ENCODE peak calls at places on chromosomes 7 and 10, in eight cellular contexts. P, N, B, T, R, H, Y and M are unnamed samples.

GRCh38 chr10:22026287-22026686 is 22.8 kb upstream of the DNAJC1 start:
- DNase-seq in B (no peak), P (no peak), H (no peak), T (no peak), N (no peak), Y (no peak), R (no peak), M (no peak)

GRCh38 chr7:7709263-7709662 is 9.1 kb downstream of the RPA3 start:
- DNase-seq in R (no peak), Y (no peak), B (no peak), T (no peak), H (no peak), N (no peak), P (no peak), M (no peak)

GRCh38 chr10:28332699-28333098 is 29.8 kb upstream of the MPP7 start:
- DNase-seq in Y (no peak), R (no peak), H (no peak), B (no peak), P (no peak), T (no peak), N (no peak), M (no peak)

GRCh38 chr10:5073659-5074058 is 20.6 kb upstream of the AKR1C3 start:
- DNase-seq in Y (no peak), P (no peak), T (no peak), B (no peak), N (no peak), H (no peak), R (no peak), M (no peak)

GRCh38 chr10:123997013-123997412 is 96.4 kb downstream of the CHST15 start:
- DNase-seq in P (no peak), N (no peak), T (no peak), H (no peak), B (no peak), R (no peak), Y (no peak), M (no peak)

GRCh38 chr7:78620931-78621330 is 822.4 kb downstream of the PHTF2 start:
- DNase-seq in N (no peak), T (no peak), R (no peak), B (no peak), Y (no peak), H (no peak), P (no peak), M (no peak)

GRCh38 chr7:69656890-69657289 is 58.6 kb downstream of the AUTS2 start:
- DNase-seq in N (peak), P (no peak), R (no peak), H (peak), B (no peak), T (no peak), Y (no peak), M (no peak)

GRCh38 chr7:106345421-106346166 is 60.8 kb upstream of the NAMPT start:
- DNase-seq in T (no peak), H (no peak), B (peak), Y (no peak), N (no peak), P (no peak), R (peak), M (peak)

GRCh38 chr7:79734158-79734557 is 280.7 kb upstream of the MAGI2 start:
- DNase-seq in N (no peak), P (no peak), B (no peak), T (no peak), H (no peak), Y (no peak), R (no peak), M (no peak)

GRCh38 chr7:2978403-2978802 is 65.3 kb downstream of the CARD11 start:
- DNase-seq in Y (no peak), T (no peak), B (peak), R (peak), N (no peak), P (no peak), H (no peak), M (no peak)

GRCh38 chr10:69382382-69383117 is 34.2 kb downstream of the TACR2 start:
- DNase-seq in Y (peak), T (no peak), P (peak), N (peak), H (no peak), B (no peak), R (no peak), M (no peak)

GRCh38 chr10:127408733-127409132 is 140.4 kb upstream of the NPS start:
- DNase-seq in Y (no peak), P (no peak), T (no peak), H (no peak), N (no peak), B (no peak), R (no peak), M (no peak)

GRCh38 chr7:82288769-82289535 is 154.6 kb downstream of the CACNA2D1 start:
- DNase-seq in B (no peak), R (no peak), P (no peak), H (no peak), Y (no peak), N (no peak), T (no peak), M (no peak)

GRCh38 chr10:49613882-49614241 is at the start of gene CHAT:
- DNase-seq in H (no peak), R (no peak), T (no peak), P (no peak), B (no peak), N (no peak), Y (no peak), M (no peak)

GRCh38 chr10:97321032-97321806 is 2.1 kb downstream of the FRAT1 start:
- DNase-seq in P (no peak), B (peak), R (no peak), N (no peak), Y (no peak), T (peak), H (no peak), M (peak)

GRCh38 chr10:86592413-86592812 is 61.9 kb upstream of the OPN4 start:
- DNase-seq in R (no peak), P (no peak), B (no peak), T (no peak), H (no peak), Y (no peak), N (no peak), M (no peak)

GRCh38 chr10:77605466-77605865 is 32.1 kb downstream of the KCNMA1 start:
- DNase-seq in N (peak), P (no peak), B (no peak), R (no peak), T (no peak), H (no peak), Y (no peak), M (no peak)

GRCh38 chr7:136324073-136324704 is 347.0 kb upstream of the MTPN start:
- DNase-seq in Y (no peak), R (no peak), T (no peak), H (no peak), B (no peak), P (no peak), N (no peak), M (no peak)

GRCh38 chr7:75033064-75033463 is 40.5 kb downstream of the RCC1L start:
- DNase-seq in Y (no peak), R (no peak), P (no peak), H (no peak), T (peak), N (no peak), B (no peak), M (no peak)

GRCh38 chr7:17545348-17545747 is 246.9 kb downstream of the AHR start:
- DNase-seq in H (no peak), P (no peak), R (no peak), T (no peak), Y (no peak), N (no peak), B (no peak), M (no peak)

GRCh38 chr10:103983367-103983911 is 16.5 kb downstream of the SLK start:
- DNase-seq in Y (no peak), P (no peak), T (no peak), H (no peak), N (no peak), R (no peak), B (no peak), M (no peak)

GRCh38 chr10:133364645-133365431 is 7.0 kb upstream of the FUOM start:
- DNase-seq in P (no peak), N (no peak), H (no peak), R (no peak), T (no peak), Y (no peak), B (no peak), M (peak)

GRCh38 chr7:95684037-95684436 is 87.7 kb upstream of the PDK4 start:
- DNase-seq in B (no peak), Y (no peak), T (no peak), H (no peak), P (no peak), R (no peak), N (peak), M (no peak)

GRCh38 chr7:131111-132094 is 61.0 kb upstream of the FAM20C start:
- DNase-seq in R (no peak), B (no peak), H (no peak), N (no peak), Y (no peak), P (no peak), T (no peak), M (peak)

GRCh38 chr10:47165711-47166404 is 134.1 kb upstream of the GDF10 start:
- DNase-seq in Y (peak), H (peak), P (no peak), N (peak), R (peak), B (peak), T (no peak), M (peak)

GRCh38 chr10:102675887-102676616 is 31.8 kb downstream of the TRIM8 start:
- DNase-seq in N (peak), H (no peak), T (no peak), B (no peak), P (no peak), Y (peak), R (no peak), M (no peak)

GRCh38 chr7:4077980-4078379 is 604.1 kb upstream of the FOXK1 start:
- DNase-seq in N (no peak), B (no peak), R (no peak), P (no peak), H (peak), Y (no peak), T (no peak), M (no peak)

GRCh38 chr10:132335189-132336063 is 3.4 kb downstream of the LRRC27 start:
- DNase-seq in T (no peak), P (no peak), N (no peak), H (no peak), Y (no peak), B (no peak), R (no peak), M (no peak)

GRCh38 chr10:62443866-62444265 is 69.7 kb downstream of the ZNF365 start:
- DNase-seq in Y (no peak), H (no peak), P (no peak), N (peak), B (no peak), T (no peak), R (no peak), M (no peak)

GRCh38 chr7:109111086-109111485 is 541.4 kb downstream of the DNAJB9 start:
- DNase-seq in H (no peak), B (no peak), T (no peak), N (no peak), Y (no peak), P (no peak), R (no peak), M (no peak)

GRCh38 chr7:142557971-142558582 is 191.2 kb upstream of the PRSS1 start:
- DNase-seq in N (peak), H (no peak), B (peak), Y (no peak), P (peak), T (peak), R (peak), M (no peak)

GRCh38 chr10:92742331-92743228 is 52.8 kb downstream of the HHEX start:
- DNase-seq in R (no peak), B (no peak), N (no peak), P (no peak), T (no peak), Y (no peak), H (no peak), M (no peak)

GRCh38 chr7:64999165-65000004 is 7.1 kb downstream of the ERV3-1 start:
- DNase-seq in T (no peak), R (no peak), N (no peak), Y (no peak), H (no peak), P (no peak), B (no peak), M (no peak)

GRCh38 chr10:47239211-47239610 is 60.8 kb upstream of the GDF10 start:
- DNase-seq in N (no peak), R (no peak), B (no peak), Y (no peak), H (no peak), T (no peak), P (no peak), M (no peak)

GRCh38 chr7:144738708-144739314 is 97.0 kb downstream of the TPK1 start:
- DNase-seq in H (no peak), T (no peak), N (peak), R (no peak), Y (no peak), B (peak), P (no peak), M (no peak)

GRCh38 chr10:132443605-132443997 is 46.6 kb downstream of the PWWP2B start:
- DNase-seq in N (peak), P (no peak), R (peak), T (no peak), B (peak), Y (no peak), H (no peak), M (peak)